ENCODE peak calls at places on chromosomes 11 and 22, in four cellular contexts. Z, N, P and F are unnamed samples.

GRCh38 chr11:3954448-3955298 is 99.2 kb downstream of the STIM1 start:
- DNase-seq in P (no peak), N (peak), Z (no peak), F (peak)

GRCh38 chr11:67445515-67445914 is 2.2 kb upstream of the CORO1B start:
- DNase-seq in P (no peak), Z (no peak), N (no peak), F (no peak)

GRCh38 chr11:46315783-46316563 is 31.3 kb upstream of the DGKZ start:
- DNase-seq in Z (no peak), P (no peak), N (no peak), F (no peak)

GRCh38 chr11:125170406-125171031 is 6.0 kb downstream of the PKNOX2 start:
- DNase-seq in N (no peak), Z (peak), P (no peak), F (no peak)

GRCh38 chr11:17219016-17219415 is 11.2 kb upstream of the PIK3C2A start:
- DNase-seq in Z (no peak), N (peak), P (no peak), F (peak)

GRCh38 chr11:33179431-33179830 is 18.2 kb upstream of the CSTF3 start:
- DNase-seq in N (peak), Z (no peak), P (no peak), F (peak)

GRCh38 chr11:9061807-9062206 is 29.6 kb downstream of the SCUBE2 start:
- DNase-seq in P (no peak), Z (no peak), N (no peak), F (no peak)

GRCh38 chr11:27532652-27533325 is 26.2 kb upstream of the LIN7C start:
- DNase-seq in Z (no peak), P (no peak), N (no peak), F (no peak)

GRCh38 chr11:61297741-61298140 is 2.6 kb upstream of the VWCE start:
- DNase-seq in Z (peak), P (no peak), N (peak), F (peak)

GRCh38 chr11:36034572-36035331 is 90.9 kb downstream of the LDLRAD3 start:
- DNase-seq in N (peak), Z (no peak), P (no peak), F (peak)

GRCh38 chr11:132653237-132653636 is 879.1 kb downstream of the OPCML start:
- DNase-seq in N (no peak), Z (no peak), P (no peak), F (no peak)

GRCh38 chr11:29119116-29119515 is 897.7 kb downstream of the KCNA4 start:
- DNase-seq in N (peak), Z (no peak), P (no peak), F (peak)

GRCh38 chr11:130600616-130601015 is 152.2 kb downstream of the ADAMTS15 start:
- DNase-seq in N (no peak), Z (no peak), P (no peak), F (no peak)

GRCh38 chr22:49492308-49492707 is 335.4 kb downstream of the BRD1 start:
- DNase-seq in Z (no peak), N (no peak), P (no peak), F (no peak)

GRCh38 chr11:16945671-16946469 is 68.3 kb downstream of the PLEKHA7 start:
- DNase-seq in Z (no peak), P (peak), N (peak), F (peak)

GRCh38 chr11:101133190-101133589 is 3.6 kb upstream of the PGR start:
- DNase-seq in N (no peak), P (no peak), Z (no peak), F (no peak)

GRCh38 chr22:37242395-37242918 is 1.6 kb downstream of the RAC2 start:
- DNase-seq in P (no peak), N (peak), Z (peak), F (peak)

GRCh38 chr22:39917091-39917703 is 16.3 kb downstream of the GRAP2 start:
- DNase-seq in N (no peak), Z (no peak), P (no peak), F (no peak)

GRCh38 chr22:20127318-20127868 is 4.2 kb upstream of the ZDHHC8 start:
- DNase-seq in Z (no peak), N (no peak), P (no peak), F (no peak)

GRCh38 chr11:2173150-2173693 is 1.6 kb upstream of the TH start:
- DNase-seq in N (peak), Z (no peak), P (no peak), F (no peak)

GRCh38 chr11:64935634-64936081 is at the start of gene GPHA2:
- DNase-seq in Z (no peak), N (no peak), P (no peak), F (no peak)

GRCh38 chr22:39560127-39560526 is 10.4 kb upstream of the CACNA1I start:
- DNase-seq in Z (no peak), N (no peak), P (no peak), F (no peak)

GRCh38 chr11:108223449-108224149 is 732 bp downstream of the ATM start:
- DNase-seq in Z (no peak), P (no peak), N (peak), F (no peak)

GRCh38 chr22:37681001-37681424 is 5.1 kb upstream of the NOL12 start:
- DNase-seq in P (no peak), N (peak), Z (no peak), F (peak)

GRCh38 chr11:75430692-75431532 is 2.1 kb downstream of the KLHL35 start:
- DNase-seq in N (no peak), P (no peak), Z (peak), F (no peak)

GRCh38 chr22:19774628-19775027 is 14.1 kb downstream of the TBX1 start:
- DNase-seq in N (no peak), Z (no peak), P (no peak), F (no peak)

GRCh38 chr22:31350410-31350863 is 4.3 kb upstream of the PATZ1 start:
- DNase-seq in N (no peak), Z (no peak), P (peak), F (peak)

GRCh38 chr22:24095816-24096215 is 84.7 kb downstream of the CABIN1 start:
- DNase-seq in N (no peak), Z (no peak), P (no peak), F (no peak)

GRCh38 chr11:87036756-87037449 is 831 bp upstream of the TMEM135 start:
- DNase-seq in N (peak), P (no peak), Z (no peak), F (no peak)

GRCh38 chr22:17802822-17803221 is 28.6 kb upstream of the BID start:
- DNase-seq in N (peak), Z (no peak), P (no peak), F (no peak)

GRCh38 chr22:28958611-28959010 is 75.2 kb downstream of the ZNRF3 start:
- DNase-seq in P (no peak), Z (no peak), N (peak), F (peak)

GRCh38 chr11:126627376-126627775 is 271.9 kb downstream of the ST3GAL4 start:
- DNase-seq in N (no peak), P (no peak), Z (no peak), F (no peak)

GRCh38 chr11:66866420-66867010 is 9.7 kb downstream of the LRFN4 start:
- DNase-seq in Z (no peak), N (no peak), P (no peak), F (no peak)

GRCh38 chr11:102599642-102600261 is 25.4 kb downstream of the MMP20 start:
- DNase-seq in Z (no peak), P (no peak), N (peak), F (peak)

GRCh38 chr11:1768141-1768469 is 4.4 kb upstream of the CTSD start:
- DNase-seq in N (no peak), Z (no peak), P (no peak), F (no peak)

GRCh38 chr11:35394941-35395340 is 24.4 kb downstream of the SLC1A2 start:
- DNase-seq in N (no peak), Z (no peak), P (no peak), F (no peak)

GRCh38 chr11:72627594-72628281 is 46.5 kb downstream of the PDE2A start:
- DNase-seq in N (no peak), P (no peak), Z (no peak), F (no peak)